ENCODE peak calls at places on chromosomes 1 and 21, in four cellular contexts. T is AG04450; N is stimulated activated CD4-positive, alpha-beta T cell treated with anti-CD3 and anti-CD28 coated beads, Interleukin-2, amount 100 ng/mL, for 48 hours; C is NCI-H187. R is an unnamed sample.

GRCh38 chr1:1393014-1393413 is 6.1 kb downstream of the CCNL2 start:
- DNase-seq in C (no peak), T (no peak), N (no peak), R (no peak)

GRCh38 chr1:96364576-96364975 is 357.0 kb upstream of the PTBP2 start:
- DNase-seq in C (no peak), T (no peak), N (no peak), R (no peak)

GRCh38 chr1:4174291-4175200 is 274.5 kb upstream of the C1orf174 start:
- DNase-seq in T (no peak), N (no peak), C (no peak), R (no peak)

GRCh38 chr1:38489844-38490270 is 369.7 kb downstream of the RRAGC start:
- DNase-seq in N (peak), T (no peak), C (peak), R (peak)

GRCh38 chr21:45592208-45592619 is 50.0 kb upstream of the SLC19A1 start:
- DNase-seq in N (peak), T (no peak), C (no peak), R (peak)

GRCh38 chr1:112504666-112505399 is 3.9 kb upstream of the WNT2B start:
- DNase-seq in N (no peak), C (no peak), T (no peak), R (no peak)

GRCh38 chr1:230986976-230987375 is 8.1 kb downstream of the ARV1 start:
- DNase-seq in N (no peak), C (no peak), T (peak), R (no peak)

GRCh38 chr1:221204055-221204833 is 325.0 kb downstream of the HLX start:
- DNase-seq in N (no peak), T (no peak), C (no peak), R (no peak)

GRCh38 chr1:6207075-6207885 is 1.4 kb downstream of the RNF207 start:
- DNase-seq in N (no peak), C (no peak), T (no peak), R (no peak)

GRCh38 chr21:43816611-43817071 is 27.3 kb downstream of the RRP1 start:
- DNase-seq in T (no peak), C (no peak), N (no peak), R (no peak)

GRCh38 chr1:84721152-84721551 is 30.9 kb upstream of the SSX2IP start:
- DNase-seq in N (no peak), C (no peak), T (no peak), R (no peak)

GRCh38 chr1:248618878-248619277 is 16.0 kb downstream of the OR2T11 start:
- DNase-seq in T (no peak), C (no peak), N (peak), R (no peak)

GRCh38 chr1:43622901-43623780 is 26.8 kb upstream of the KDM4A start:
- DNase-seq in T (no peak), N (no peak), C (no peak), R (no peak)

GRCh38 chr1:154627247-154628121 is 19.5 kb upstream of the ADAR start:
- DNase-seq in N (peak), C (peak), T (no peak), R (peak)

GRCh38 chr1:228112167-228112566 is 3.1 kb upstream of the MRPL55 start:
- DNase-seq in C (no peak), T (no peak), N (no peak), R (no peak)

GRCh38 chr1:100921110-100921706 is 25.3 kb downstream of the SLC30A7 start:
- DNase-seq in T (peak), N (no peak), C (peak), R (no peak)

GRCh38 chr1:110708968-110709367 is 34.2 kb upstream of the KCNA3 start:
- DNase-seq in N (no peak), T (no peak), C (no peak), R (no peak)

GRCh38 chr1:201144701-201145100 is 9.6 kb downstream of the TMEM9 start:
- DNase-seq in T (no peak), C (no peak), N (no peak), R (no peak)

GRCh38 chr1:203084588-203085527 is 954 bp downstream of the MYOG start:
- DNase-seq in C (no peak), T (no peak), N (peak), R (no peak)

GRCh38 chr21:17523007-17523451 is 10.2 kb downstream of the CXADR start:
- DNase-seq in N (no peak), T (no peak), C (no peak), R (no peak)

GRCh38 chr1:82614090-82614489 is 813.4 kb downstream of the ADGRL2 start:
- DNase-seq in N (no peak), T (no peak), C (peak), R (no peak)

GRCh38 chr1:153343811-153344717 is 4.6 kb downstream of the PGLYRP4 start:
- DNase-seq in N (no peak), C (no peak), T (no peak), R (no peak)

GRCh38 chr1:147726161-147726560 is 34.2 kb downstream of the GJA5 start:
- DNase-seq in C (no peak), T (no peak), N (no peak), R (no peak)

GRCh38 chr1:83832194-83832593 is 166.7 kb downstream of the TTLL7 start:
- DNase-seq in C (no peak), N (no peak), T (no peak), R (no peak)

GRCh38 chr21:44869860-44870747 is 3.4 kb downstream of the PTTG1IP start:
- DNase-seq in N (no peak), T (peak), C (no peak), R (no peak)

GRCh38 chr1:53637726-53638640 is 101.0 kb downstream of the GLIS1 start:
- DNase-seq in C (no peak), N (no peak), T (no peak), R (no peak)

GRCh38 chr1:59072017-59072947 is 224.6 kb upstream of the FGGY start:
- DNase-seq in T (no peak), C (no peak), N (no peak), R (no peak)

GRCh38 chr1:163060343-163061007 is 8.7 kb upstream of the RGS4 start:
- DNase-seq in T (no peak), C (no peak), N (no peak), R (no peak)

GRCh38 chr1:234605983-234606730 is 3.8 kb downstream of the IRF2BP2 start:
- DNase-seq in T (no peak), C (no peak), N (no peak), R (no peak)

GRCh38 chr1:30024411-30025195 is 698.8 kb downstream of the MATN1 start:
- DNase-seq in N (no peak), C (no peak), T (no peak), R (no peak)

GRCh38 chr1:109312978-109313775 is 6.4 kb upstream of the MYBPHL start:
- DNase-seq in T (no peak), C (no peak), N (no peak), R (no peak)

GRCh38 chr1:54027848-54028247 is 9.9 kb upstream of the LDLRAD1 start:
- DNase-seq in N (no peak), T (no peak), C (no peak), R (no peak)

GRCh38 chr1:197399691-197400521 is 131.9 kb downstream of the CRB1 start:
- DNase-seq in C (no peak), T (no peak), N (no peak), R (no peak)

GRCh38 chr1:30085814-30086770 is 637.3 kb downstream of the MATN1 start:
- DNase-seq in T (no peak), C (no peak), N (peak), R (peak)

R was measured in activated T-helper 2 cell treated with anti-CD3 and anti-CD28 coated beads, Interferon-gamma antibody, Interleukin-2, Interleukin-4, amounts not matched to agents 10 μg/mL and 5 μg/mL and 100 μg/mL, durations not matched to agents 14 hours and 24 hours and 36 hours.